ENCODE peak calls at places on chromosomes 7 and 10, in ten cellular contexts. B, Y, P, R, Z, U, N, J, S and D are unnamed samples.

GRCh38 chr7:82044497-82045080 is 274.7 kb upstream of the HGF start:
- DNase-seq in R (peak; percentile 14), S (no peak), P (peak; percentile 38), B (no peak), N (no peak), Z (peak; percentile 34), J (no peak), U (peak; percentile 42), Y (peak; percentile 42), D (no peak)

GRCh38 chr10:3781458-3782098 is 3.4 kb downstream of the KLF6 start:
- DNase-seq in S (peak; percentile 55), P (no peak), J (peak; percentile 42), U (peak; percentile 57), R (peak; percentile 68), Z (peak; percentile 60), Y (no peak), B (no peak), N (peak; percentile 45), D (no peak)

GRCh38 chr7:82559203-82559805 is 115.7 kb upstream of the CACNA2D1 start:
- DNase-seq in Z (no peak), P (no peak), S (no peak), N (peak; percentile 72), J (no peak), B (no peak), U (no peak), Y (peak; percentile 89), R (peak; percentile 12), D (peak; percentile 45)

GRCh38 chr7:7554021-7554432 is 12.7 kb upstream of the MIOS start:
- DNase-seq in Y (no peak), N (no peak), P (no peak), B (no peak), R (no peak), Z (no peak), S (no peak), U (no peak), J (no peak), D (peak; percentile 9)

GRCh38 chr7:151081170-151082101 is 827 bp upstream of the FASTK start:
- DNase-seq in Y (no peak), U (no peak), Z (no peak), N (no peak), P (no peak), S (peak; percentile 43), J (no peak), R (peak; percentile 59), B (no peak), D (peak; percentile 39)

GRCh38 chr7:71574153-71574894 is 442.4 kb downstream of the GALNT17 start:
- DNase-seq in Y (no peak), B (no peak), S (no peak), Z (no peak), N (peak; percentile 60), J (no peak), P (no peak), U (no peak), R (no peak), D (no peak)

GRCh38 chr7:1716263-1717094 is 46.4 kb downstream of the ELFN1 start:
- DNase-seq in Z (no peak), Y (no peak), R (no peak), N (no peak), P (no peak), U (no peak), S (no peak), J (no peak), B (no peak), D (no peak)

GRCh38 chr7:140238778-140239652 is 62.2 kb upstream of the KDM7A start:
- DNase-seq in N (no peak), J (no peak), Y (no peak), Z (no peak), P (no peak), U (no peak), B (no peak), S (no peak), R (peak; percentile 92), D (no peak)

GRCh38 chr7:148852272-148852671 is 31.8 kb downstream of the EZH2 start:
- DNase-seq in U (no peak), P (no peak), J (no peak), Z (no peak), Y (no peak), S (no peak), B (no peak), N (no peak), R (no peak), D (no peak)

GRCh38 chr10:115094605-115095004 is 1.4 kb downstream of the ATRNL1 start:
- DNase-seq in P (no peak), N (no peak), J (no peak), B (no peak), R (no peak), S (no peak), U (no peak), Z (no peak), Y (no peak), D (no peak)

GRCh38 chr10:74824184-74825032 is 2.0 kb upstream of the KAT6B start:
- DNase-seq in R (peak; percentile 28), Z (no peak), Y (no peak), U (no peak), S (peak; percentile 24), N (peak; percentile 36), J (no peak), B (no peak), P (no peak), D (no peak)

GRCh38 chr7:85774931-85775330 is 588.1 kb upstream of the SEMA3D start:
- DNase-seq in S (no peak), B (no peak), N (no peak), J (no peak), R (no peak), Z (peak; percentile 52), P (no peak), U (no peak), Y (no peak), D (no peak)
- TF ChIP-seq CTCF in S (no peak), B (no peak), N (no peak), J (no peak), R (no peak), Z (no peak), P (no peak), U (no peak), Y (no peak), D (no peak)

GRCh38 chr10:77872151-77872946 is 54.2 kb downstream of the DLG5 start:
- DNase-seq in Z (no peak), S (peak; percentile 74), Y (no peak), B (no peak), R (peak; percentile 40), U (no peak), P (no peak), J (no peak), N (no peak), D (no peak)

GRCh38 chr10:77872947-77873557 is 53.5 kb downstream of the DLG5 start:
- DNase-seq in Y (no peak), J (no peak), Z (no peak), U (no peak), R (no peak), B (no peak), N (no peak), P (no peak), S (no peak), D (no peak)

GRCh38 chr10:77875730-77876129 is 50.8 kb downstream of the DLG5 start:
- DNase-seq in Z (no peak), R (no peak), N (no peak), U (no peak), P (no peak), Y (no peak), J (no peak), B (no peak), S (no peak), D (no peak)

GRCh38 chr10:77873558-77874380 is 52.8 kb downstream of the DLG5 start:
- DNase-seq in R (peak; percentile 55), J (no peak), U (no peak), Z (peak; percentile 36), P (peak; percentile 47), N (no peak), Y (no peak), B (no peak), S (peak; percentile 69), D (peak; percentile 94)

DNA sequence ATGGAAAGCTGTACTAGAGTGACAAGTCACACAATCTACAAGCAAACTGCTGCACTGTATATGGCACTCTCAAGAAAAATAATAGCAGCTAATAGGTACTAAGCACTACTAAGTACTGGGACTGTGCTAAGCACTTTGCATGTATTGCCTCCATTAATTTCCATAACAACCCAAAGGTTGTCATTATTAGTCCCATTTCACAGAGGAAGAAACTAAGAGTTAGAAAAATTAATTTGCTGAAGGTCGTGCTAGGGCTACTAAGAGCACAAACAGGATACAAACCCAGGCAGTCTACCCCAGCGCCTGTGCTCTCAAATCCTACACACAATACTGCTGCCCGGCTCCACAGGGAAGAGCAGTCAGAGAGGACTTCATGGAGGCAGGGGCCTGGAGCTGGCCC is 51.7 kb downstream of the DLG5 start:
- DNase-seq in J (no peak), N (no peak), Y (no peak), B (no peak), Z (no peak), U (no peak), R (no peak), P (no peak), S (no peak), D (no peak)
- H3K4me1 ChIP-seq in J (peaks cover 56% of the 10 kb centered on the region), N (peaks cover 18% of the 10 kb centered on the region), Y (no peaks in the 10 kb centered on the region), B (peaks cover 33% of the 10 kb centered on the region), Z (peaks cover 76% of the 10 kb centered on the region), U (peaks cover 45% of the 10 kb centered on the region), R (peaks cover 40% of the 10 kb centered on the region), P (peaks cover 24% of the 10 kb centered on the region), S (peaks cover 15% of the 10 kb centered on the region), D (peaks cover 41% of the 10 kb centered on the region)

DNA sequence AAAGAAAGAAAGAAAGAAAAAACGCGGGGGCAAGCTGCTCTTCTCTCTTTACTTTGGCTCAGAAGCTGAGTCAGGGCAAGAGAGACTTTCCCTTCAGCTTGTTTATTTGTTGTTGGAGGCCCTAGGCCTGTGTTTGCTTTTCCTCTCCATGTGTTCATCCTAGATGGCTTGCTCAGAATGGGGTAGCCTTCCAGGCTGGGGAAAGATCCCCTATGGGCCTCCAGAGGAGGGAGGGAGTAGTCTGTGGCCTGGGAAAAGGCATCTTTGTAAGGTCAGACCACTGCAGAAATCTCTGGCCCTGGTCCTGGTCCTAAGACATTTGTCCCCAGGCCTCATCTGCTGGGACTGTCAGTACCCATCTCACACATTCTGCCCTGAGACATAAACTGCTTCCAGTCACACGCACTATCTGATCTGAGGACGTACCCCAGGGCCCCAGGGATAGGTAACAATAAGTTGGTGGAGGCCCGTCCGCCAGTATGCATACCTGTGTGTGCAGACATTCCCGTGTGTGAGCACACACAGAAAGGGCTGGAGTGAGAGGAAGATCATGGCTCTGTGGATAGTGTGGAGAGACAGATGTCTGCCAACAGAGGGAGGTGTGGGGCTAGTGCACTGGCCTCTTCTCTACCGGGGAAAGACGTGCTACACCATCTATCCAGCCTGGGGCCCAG is 4.9 kb upstream of the SCD start:
- DNase-seq in R (peak; percentile 68), N (peak; percentile 80), Y (peak; percentile 44), B (no peak), J (no peak), U (peak; percentile 45), S (peak; percentile 23), Z (peak; percentile 45), P (no peak), D (peak; percentile 53)
- TF ChIP-seq CTCF in R (peak; percentile 62), N (peak; percentile 75), Y (peak; percentile 72), B (peak; percentile 54), J (peak; percentile 53), U (peak; percentile 67), S (peak; percentile 59), Z (peak; percentile 54), P (peak; percentile 28), D (peak; percentile 88)

DNA sequence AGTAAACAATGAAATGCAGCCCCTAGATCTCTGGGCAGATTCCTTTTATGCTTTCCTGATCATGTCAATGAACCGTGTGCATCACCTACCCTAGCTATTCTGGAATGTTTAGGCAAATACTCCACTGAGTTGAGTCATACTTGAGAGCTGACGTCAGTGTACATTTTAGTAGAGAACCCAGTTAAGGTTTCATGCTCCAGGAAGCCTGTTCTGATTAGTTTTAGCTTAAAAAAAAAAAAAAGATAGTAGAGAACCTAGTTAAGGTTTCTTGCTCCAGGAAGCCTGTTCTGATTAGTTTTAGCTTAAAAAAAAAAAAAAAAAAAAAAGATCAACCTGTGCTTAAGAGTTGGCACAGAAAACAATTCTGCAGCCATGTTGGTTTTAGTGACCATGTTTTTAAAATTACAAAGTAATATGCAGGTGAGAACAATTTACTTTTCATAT is 3.7 kb upstream of the MCU start:
- DNase-seq in P (peak; percentile 41), J (no peak), S (no peak), U (no peak), Y (no peak), N (no peak), Z (no peak), B (no peak), R (no peak), D (peak; percentile 79)
- H3K4me1 ChIP-seq in P (no peaks in the 10 kb centered on the region), J (peaks cover 10% of the 10 kb centered on the region), S (no peaks in the 10 kb centered on the region), U (peaks cover 8% of the 10 kb centered on the region), Y (peaks cover 6% of the 10 kb centered on the region), N (peaks cover 2% of the 10 kb centered on the region), Z (no peaks in the 10 kb centered on the region), B (peaks cover 10% of the 10 kb centered on the region), R (peaks cover 12% of the 10 kb centered on the region), D (peaks cover 15% of the 10 kb centered on the region)